ENCODE peak calls at places on chromosomes 6 and 20, in six cellular contexts. One of them, this sample, is unnamed.

GRCh38 chr6:16239798-16240123 is 1.4 kb downstream of the GMPR start:
- DNase-seq in H54: no peak
- DNase-seq in K562: peak
- DNase-seq in Peyer's patch: no peak
- DNase-seq in heart left ventricle: no peak
- DNase-seq in A549: peak
- DNase-seq in this sample: peak

GRCh38 chr6:1296542-1296941 is 15.4 kb upstream of the FOXQ1 start:
- DNase-seq in Peyer's patch: no peak
- DNase-seq in K562: no peak
- DNase-seq in A549: peak
- DNase-seq in H54: no peak
- DNase-seq in heart left ventricle: no peak
- DNase-seq in this sample: no peak

GRCh38 chr6:152089992-152090391 is 282.5 kb downstream of the ESR1 start:
- DNase-seq in K562: no peak
- DNase-seq in H54: no peak
- DNase-seq in heart left ventricle: no peak
- DNase-seq in Peyer's patch: no peak
- DNase-seq in A549: peak
- DNase-seq in this sample: no peak

GRCh38 chr20:36105731-36106226 is 48.8 kb upstream of the EPB41L1 start:
- DNase-seq in Peyer's patch: peak
- DNase-seq in A549: no peak
- DNase-seq in H54: no peak
- DNase-seq in heart left ventricle: no peak
- DNase-seq in K562: no peak
- DNase-seq in this sample: no peak

GRCh38 chr20:20235681-20236080 is 132.2 kb upstream of the INSM1 start:
- DNase-seq in A549: no peak
- DNase-seq in K562: no peak
- DNase-seq in H54: no peak
- DNase-seq in heart left ventricle: no peak
- DNase-seq in Peyer's patch: no peak
- DNase-seq in this sample: no peak

GRCh38 chr6:158417760-158418098 is 105.5 kb downstream of the TULP4 start:
- DNase-seq in heart left ventricle: no peak
- DNase-seq in Peyer's patch: no peak
- DNase-seq in A549: no peak
- DNase-seq in K562: no peak
- DNase-seq in H54: peak
- DNase-seq in this sample: no peak

GRCh38 chr6:30795549-30796293 is 51.4 kb upstream of the IER3 start:
- DNase-seq in heart left ventricle: no peak
- DNase-seq in Peyer's patch: no peak
- DNase-seq in A549: no peak
- DNase-seq in K562: no peak
- DNase-seq in H54: no peak
- DNase-seq in this sample: no peak

GRCh38 chr20:20780127-20780822 is 67.8 kb upstream of the RALGAPA2 start:
- DNase-seq in heart left ventricle: peak
- DNase-seq in A549: peak
- DNase-seq in H54: no peak
- DNase-seq in Peyer's patch: peak
- DNase-seq in K562: no peak
- DNase-seq in this sample: no peak

GRCh38 chr6:1575213-1576041 is 34.3 kb upstream of the FOXC1 start:
- DNase-seq in heart left ventricle: peak
- DNase-seq in Peyer's patch: no peak
- DNase-seq in A549: no peak
- DNase-seq in H54: no peak
- DNase-seq in K562: no peak
- DNase-seq in this sample: no peak

GRCh38 chr20:48157970-48158369 is 372.7 kb upstream of the SULF2 start:
- DNase-seq in K562: no peak
- DNase-seq in heart left ventricle: no peak
- DNase-seq in H54: no peak
- DNase-seq in Peyer's patch: no peak
- DNase-seq in A549: no peak
- DNase-seq in this sample: no peak

GRCh38 chr6:108561742-108562502 is 1.2 kb downstream of the FOXO3 start:
- DNase-seq in K562: no peak
- DNase-seq in Peyer's patch: peak
- DNase-seq in A549: no peak
- DNase-seq in H54: no peak
- DNase-seq in heart left ventricle: no peak
- DNase-seq in this sample: peak

GRCh38 chr20:41524980-41525613 is 93.1 kb downstream of the CHD6 start:
- DNase-seq in Peyer's patch: peak
- DNase-seq in H54: no peak
- DNase-seq in A549: no peak
- DNase-seq in heart left ventricle: peak
- DNase-seq in K562: no peak
- DNase-seq in this sample: no peak

GRCh38 chr6:56984374-56984773 is 29.5 kb downstream of the BEND6 start:
- DNase-seq in H54: no peak
- DNase-seq in K562: no peak
- DNase-seq in heart left ventricle: no peak
- DNase-seq in Peyer's patch: no peak
- DNase-seq in A549: no peak
- DNase-seq in this sample: no peak

GRCh38 chr6:82057846-82058554 is 189.5 kb downstream of the IBTK start:
- DNase-seq in heart left ventricle: no peak
- DNase-seq in H54: no peak
- DNase-seq in K562: no peak
- DNase-seq in A549: no peak
- DNase-seq in Peyer's patch: no peak
- DNase-seq in this sample: no peak

GRCh38 chr6:111793711-111794111 is 79.5 kb downstream of the FYN start:
- DNase-seq in A549: no peak
- DNase-seq in K562: no peak
- DNase-seq in heart left ventricle: peak
- DNase-seq in H54: no peak
- DNase-seq in Peyer's patch: peak
- DNase-seq in this sample: no peak

GRCh38 chr6:112253505-112253841 is 894 bp downstream of the LAMA4 start:
- DNase-seq in Peyer's patch: no peak
- DNase-seq in A549: no peak
- DNase-seq in H54: peak
- DNase-seq in heart left ventricle: no peak
- DNase-seq in K562: no peak
- DNase-seq in this sample: no peak

GRCh38 chr20:23963941-23964340 is 24.6 kb downstream of the GGTLC1 start:
- DNase-seq in K562: no peak
- DNase-seq in A549: no peak
- DNase-seq in Peyer's patch: no peak
- DNase-seq in heart left ventricle: no peak
- DNase-seq in H54: no peak
- DNase-seq in this sample: no peak

GRCh38 chr20:49379338-49379737 is 101.5 kb upstream of the ZNFX1 start:
- DNase-seq in Peyer's patch: no peak
- DNase-seq in K562: no peak
- DNase-seq in A549: no peak
- DNase-seq in H54: no peak
- DNase-seq in heart left ventricle: no peak
- DNase-seq in this sample: no peak

GRCh38 chr6:31836036-31836675 is 8.6 kb downstream of the HSPA1B start:
- DNase-seq in heart left ventricle: no peak
- DNase-seq in H54: no peak
- DNase-seq in Peyer's patch: no peak
- DNase-seq in A549: no peak
- DNase-seq in K562: peak
- DNase-seq in this sample: peak

DNA sequence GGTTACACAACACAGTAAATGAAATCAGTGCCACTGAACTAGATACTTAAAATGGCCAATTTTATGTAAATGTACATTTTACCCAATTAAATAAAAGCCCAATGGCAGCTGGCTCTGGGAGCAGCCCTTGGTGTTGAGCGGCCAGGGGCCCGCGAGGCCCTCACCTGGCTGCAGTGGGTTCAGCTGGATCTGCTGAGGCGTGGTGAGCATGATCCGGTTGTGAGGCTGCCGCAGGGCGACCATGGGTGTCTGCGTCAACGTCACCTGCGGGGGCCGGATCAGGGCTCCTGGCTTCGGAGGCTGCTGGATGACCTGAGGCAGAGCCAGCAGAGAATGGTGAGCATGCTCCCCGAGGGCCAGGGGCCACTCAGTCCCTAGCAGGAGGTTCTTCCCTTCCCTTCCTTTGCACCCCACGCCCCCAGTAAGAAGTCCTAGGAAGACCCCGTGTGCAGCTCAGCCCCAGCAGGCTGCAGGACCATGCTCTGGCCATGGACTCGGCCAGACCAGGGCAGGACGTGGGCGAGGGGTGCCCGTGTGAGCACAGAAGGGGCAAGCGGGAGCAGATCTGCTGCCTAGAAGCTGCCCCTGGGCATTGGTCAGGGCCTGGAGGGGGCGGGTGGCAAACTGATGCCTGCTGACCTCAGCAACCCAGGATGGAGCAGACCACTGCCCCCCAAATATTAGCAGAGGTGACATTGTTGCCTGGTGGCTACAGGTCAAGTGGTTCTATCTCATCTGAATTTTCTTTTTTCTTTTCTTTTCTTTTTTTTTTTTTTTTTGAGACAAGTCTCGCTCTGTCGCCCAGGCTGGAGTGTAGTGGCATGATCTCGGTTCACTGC is 61.9 kb downstream of the TAF4 start:
- DNase-seq in Peyer's patch: no peak
- DNase-seq in A549: no peak
- DNase-seq in H54: no peak
- DNase-seq in K562: no peak
- DNase-seq in heart left ventricle: no peak
- DNase-seq in this sample: no peak
- TF ChIP-seq POLR2A in Peyer's patch: no peak
- TF ChIP-seq POLR2A in A549: no peak
- TF ChIP-seq POLR2A in H54: no peak
- TF ChIP-seq POLR2A in K562: no peak
- TF ChIP-seq POLR2A in heart left ventricle: no peak
- TF ChIP-seq POLR2A in this sample: no peak

GRCh38 chr20:31676534-31677030 is 38.9 kb downstream of the COX4I2 start:
- DNase-seq in K562: peak
- DNase-seq in heart left ventricle: no peak
- DNase-seq in Peyer's patch: no peak
- DNase-seq in A549: no peak
- DNase-seq in H54: no peak
- DNase-seq in this sample: peak

GRCh38 chr20:31675828-31676533 is 38.3 kb downstream of the COX4I2 start:
- DNase-seq in heart left ventricle: no peak
- DNase-seq in A549: no peak
- DNase-seq in K562: peak
- DNase-seq in H54: peak
- DNase-seq in Peyer's patch: peak
- DNase-seq in this sample: peak

GRCh38 chr20:31673943-31674463 is 36.3 kb downstream of the COX4I2 start:
- DNase-seq in A549: no peak
- DNase-seq in heart left ventricle: no peak
- DNase-seq in Peyer's patch: no peak
- DNase-seq in K562: no peak
- DNase-seq in H54: no peak
- DNase-seq in this sample: peak

GRCh38 chr20:31673435-31673834 is 35.7 kb downstream of the COX4I2 start:
- DNase-seq in Peyer's patch: no peak
- DNase-seq in heart left ventricle: no peak
- DNase-seq in H54: no peak
- DNase-seq in K562: no peak
- DNase-seq in A549: no peak
- DNase-seq in this sample: no peak

GRCh38 chr20:31674895-31675827 is 37.4 kb downstream of the COX4I2 start:
- DNase-seq in K562: peak
- DNase-seq in A549: no peak
- DNase-seq in Peyer's patch: peak
- DNase-seq in H54: peak
- DNase-seq in heart left ventricle: peak
- DNase-seq in this sample: peak
- TF ChIP-seq POLR2A in K562: peak
- TF ChIP-seq POLR2A in A549: no peak
- TF ChIP-seq POLR2A in Peyer's patch: no peak
- TF ChIP-seq POLR2A in H54: no peak
- TF ChIP-seq POLR2A in heart left ventricle: no peak
- TF ChIP-seq POLR2A in this sample: peak

GRCh38 chr6:95365454-95365853 is 211.9 kb upstream of the MANEA start:
- DNase-seq in heart left ventricle: no peak
- DNase-seq in K562: no peak
- DNase-seq in A549: no peak
- DNase-seq in Peyer's patch: no peak
- DNase-seq in H54: no peak
- DNase-seq in this sample: no peak

GRCh38 chr6:95364016-95364604 is 213.2 kb upstream of the MANEA start:
- DNase-seq in Peyer's patch: no peak
- DNase-seq in A549: peak
- DNase-seq in K562: no peak
- DNase-seq in H54: no peak
- DNase-seq in heart left ventricle: no peak
- DNase-seq in this sample: peak

GRCh38 chr6:95366414-95366813 is 210.9 kb upstream of the MANEA start:
- DNase-seq in Peyer's patch: no peak
- DNase-seq in heart left ventricle: no peak
- DNase-seq in A549: no peak
- DNase-seq in K562: no peak
- DNase-seq in H54: no peak
- DNase-seq in this sample: no peak
- TF ChIP-seq POLR2A in Peyer's patch: no peak
- TF ChIP-seq POLR2A in heart left ventricle: no peak
- TF ChIP-seq POLR2A in A549: no peak
- TF ChIP-seq POLR2A in K562: no peak
- TF ChIP-seq POLR2A in H54: no peak
- TF ChIP-seq POLR2A in this sample: no peak

GRCh38 chr6:33200234-33201146 is at the start of the genes RXRB and SLC39A7:
- DNase-seq in K562: peak
- DNase-seq in A549: peak
- DNase-seq in Peyer's patch: peak
- DNase-seq in H54: peak
- DNase-seq in heart left ventricle: peak
- DNase-seq in this sample: peak
- TF ChIP-seq POLR2A in K562: peak
- TF ChIP-seq POLR2A in A549: peak
- TF ChIP-seq POLR2A in Peyer's patch: peak
- TF ChIP-seq POLR2A in H54: peak
- TF ChIP-seq POLR2A in heart left ventricle: no peak
- TF ChIP-seq POLR2A in this sample: peak

DNA sequence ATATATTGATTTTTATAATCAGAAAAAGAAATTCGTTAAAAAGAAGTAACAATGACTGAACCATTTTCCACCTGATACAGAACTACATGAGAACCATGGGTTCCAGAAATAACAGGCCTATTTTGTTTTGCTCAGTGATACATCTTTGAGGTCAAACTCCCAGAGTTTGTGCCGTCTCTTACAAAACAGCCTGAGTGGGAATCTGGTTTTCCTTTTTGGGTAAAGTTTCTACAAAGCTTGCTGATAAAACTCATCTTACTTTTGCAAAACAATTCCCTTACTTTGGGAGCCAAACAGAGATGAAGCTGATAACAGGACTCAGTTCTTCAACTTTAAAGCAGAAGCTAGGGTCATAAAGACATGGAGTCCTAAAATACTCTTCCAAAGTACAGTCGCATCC is 98.7 kb upstream of the FAM8A1 start:
- DNase-seq in Peyer's patch: no peak
- DNase-seq in heart left ventricle: no peak
- DNase-seq in H54: no peak
- DNase-seq in K562: no peak
- DNase-seq in A549: no peak
- DNase-seq in this sample: no peak
- TF ChIP-seq POLR2A in Peyer's patch: no peak
- TF ChIP-seq POLR2A in heart left ventricle: no peak
- TF ChIP-seq POLR2A in H54: no peak
- TF ChIP-seq POLR2A in K562: no peak
- TF ChIP-seq POLR2A in A549: no peak
- TF ChIP-seq POLR2A in this sample: no peak

GRCh38 chr6:149723771-149724417 is 6.0 kb upstream of the LATS1 start:
- DNase-seq in A549: peak
- DNase-seq in heart left ventricle: no peak
- DNase-seq in Peyer's patch: peak
- DNase-seq in H54: no peak
- DNase-seq in K562: peak
- DNase-seq in this sample: peak
- TF ChIP-seq POLR2A in A549: no peak
- TF ChIP-seq POLR2A in heart left ventricle: no peak
- TF ChIP-seq POLR2A in Peyer's patch: no peak
- TF ChIP-seq POLR2A in H54: no peak
- TF ChIP-seq POLR2A in K562: no peak
- TF ChIP-seq POLR2A in this sample: no peak